ENCODE peak calls at places on chromosome 13, in ten cellular contexts. W is naive thymus-derived CD4-positive, alpha-beta T cell; L is ovary; R is esophagus muscularis mucosa; E is cardiac muscle cell; H is fibroblast of lung; N is ascending aorta; J is H9; B is right cardiac atrium; D is SK-N-SH. C is an unnamed sample.
A peak's percentile ranks its signal among the peaks of the same experiment; 100 is the strongest.

GRCh38 chr13:78712866-78713265 is 53.9 kb upstream of the OBI1 start:
- DNase-seq in W (no peak), L (no peak), R (no peak), E (no peak), H (no peak), N (no peak), J (no peak), B (no peak), D (no peak), C (no peak)

GRCh38 chr13:95533545-95534135 is 18.9 kb upstream of the CLDN10 start:
- DNase-seq in W (no peak), L (no peak), R (no peak), E (no peak), H (no peak), N (no peak), J (peak; percentile 53), B (peak; percentile 10), D (no peak), C (no peak)

GRCh38 chr13:46983881-46984280 is 87.0 kb upstream of the HTR2A start:
- DNase-seq in W (no peak), L (no peak), R (no peak), E (no peak), H (peak; percentile 53), N (no peak), J (no peak), B (no peak), D (no peak), C (no peak)

GRCh38 chr13:90365130-90365529 is 982.4 kb upstream of the MIR17HG start:
- DNase-seq in W (no peak), L (no peak), R (no peak), E (no peak), H (peak; percentile 47), N (no peak), J (no peak), B (no peak), D (no peak), C (no peak)

GRCh38 chr13:77022341-77022740 is 4.6 kb downstream of the FBXL3 start:
- DNase-seq in W (no peak), L (no peak), R (no peak), E (no peak), H (no peak), N (no peak), J (no peak), B (no peak), D (no peak), C (no peak)

GRCh38 chr13:45950343-45950995 is 98.9 kb upstream of the SIAH3 start:
- DNase-seq in W (no peak), L (no peak), R (no peak), E (no peak), H (peak; percentile 22), N (no peak), J (no peak), B (no peak), D (no peak), C (no peak)

GRCh38 chr13:59750860-59751259 is 412.9 kb downstream of the DIAPH3 start:
- DNase-seq in W (no peak), L (no peak), R (no peak), E (peak; percentile 63), H (peak; percentile 76), N (no peak), J (peak; percentile 74), B (peak; percentile 7), D (peak; percentile 60), C (peak; percentile 60)

GRCh38 chr13:108850706-108851105 is 221.3 kb downstream of the MYO16 start:
- DNase-seq in W (no peak), L (no peak), R (no peak), E (no peak), H (no peak), N (no peak), J (no peak), B (no peak), D (no peak), C (no peak)

GRCh38 chr13:46176756-46177155 is 5.2 kb downstream of the LCP1 start:
- DNase-seq in W (no peak), L (no peak), R (no peak), E (no peak), H (no peak), N (no peak), J (no peak), B (no peak), D (no peak), C (no peak)

GRCh38 chr13:72726721-72727416 is 560 bp downstream of the MZT1 start:
- DNase-seq in W (no peak), L (no peak), R (no peak), E (peak; percentile 56), H (peak; percentile 5), N (peak; percentile 66), J (peak; percentile 60), B (peak; percentile 51), D (peak; percentile 77), C (peak; percentile 20)

GRCh38 chr13:30963794-30964193 is 31.3 kb downstream of the TEX26 start:
- DNase-seq in W (no peak), L (no peak), R (no peak), E (peak; percentile 10), H (peak; percentile 53), N (no peak), J (no peak), B (peak; percentile 26), D (no peak), C (no peak)

GRCh38 chr13:95752677-95753076 is 75.7 kb downstream of the DNAJC3 start:
- DNase-seq in W (no peak), L (no peak), R (no peak), E (no peak), H (no peak), N (no peak), J (no peak), B (no peak), D (no peak), C (no peak)

GRCh38 chr13:53151692-53152421 is 123.2 kb downstream of the OLFM4 start:
- DNase-seq in W (no peak), L (peak; percentile 13), R (no peak), E (peak; percentile 85), H (peak; percentile 42), N (no peak), J (peak; percentile 78), B (no peak), D (peak; percentile 54), C (peak; percentile 55)

GRCh38 chr13:110289174-110289573 is 17.8 kb downstream of the COL4A1 start:
- DNase-seq in W (no peak), L (no peak), R (no peak), E (no peak), H (no peak), N (no peak), J (no peak), B (no peak), D (no peak), C (no peak)
- H3K27me3 ChIP-seq in W (no peaks in the 10 kb centered on the region), L (no peaks in the 10 kb centered on the region), R (no peaks in the 10 kb centered on the region), E (no peaks in the 10 kb centered on the region), H (no peaks in the 10 kb centered on the region), N (no peaks in the 10 kb centered on the region), J (no peaks in the 10 kb centered on the region), B (no peaks in the 10 kb centered on the region), D (no peaks in the 10 kb centered on the region), C (no peaks in the 10 kb centered on the region)

DNA sequence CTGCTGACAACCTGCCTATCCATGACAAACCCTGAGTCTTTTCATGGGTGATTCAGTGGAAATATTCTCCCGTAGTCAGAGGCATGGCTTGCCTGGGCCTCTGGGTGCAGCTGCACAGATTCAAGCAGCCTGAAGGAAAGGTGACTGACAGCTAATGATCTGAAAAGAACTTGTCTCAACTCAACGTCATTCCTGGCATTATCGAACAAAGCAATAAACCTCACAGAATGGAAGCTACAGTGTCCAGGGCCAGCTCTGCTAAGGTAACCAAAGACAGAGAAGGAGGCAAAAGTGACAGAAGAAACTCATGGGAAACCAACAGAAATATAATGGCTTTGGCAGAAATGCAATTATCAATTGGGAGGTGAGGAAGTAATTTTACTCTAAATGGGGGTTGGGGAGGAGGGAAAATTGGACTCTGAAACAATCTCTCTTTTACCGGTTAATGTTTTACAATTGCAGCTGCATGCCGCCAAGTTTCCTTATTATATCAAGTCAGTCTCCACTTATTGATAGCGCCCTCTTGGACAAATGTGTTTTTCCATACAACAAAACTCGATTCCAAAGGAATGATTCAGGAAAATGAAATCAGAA is 12.9 kb downstream of the STARD13 start:
- DNase-seq in W (no peak), L (no peak), R (no peak), E (no peak), H (no peak), N (no peak), J (no peak), B (no peak), D (no peak), C (no peak)
- H3K4me1 ChIP-seq in W (no peaks in the 10 kb centered on the region), L (peaks cover 23% of the 10 kb centered on the region), R (peaks cover 82% of the 10 kb centered on the region), E (peaks cover 19% of the 10 kb centered on the region), H (peaks cover 24% of the 10 kb centered on the region), N (peaks cover 26% of the 10 kb centered on the region), J (no peaks in the 10 kb centered on the region), B (peaks cover 12% of the 10 kb centered on the region), D (peaks cover 54% of the 10 kb centered on the region), C (no peaks in the 10 kb centered on the region)

GRCh38 chr13:99977334-99977911 is 4.2 kb upstream of the ZIC2 start:
- DNase-seq in W (no peak), L (no peak), R (no peak), E (no peak), H (no peak), N (no peak), J (no peak), B (no peak), D (peak; percentile 11), C (no peak)

GRCh38 chr13:99979453-99980200 is 2.0 kb upstream of the ZIC2 start:
- DNase-seq in W (no peak), L (peak; percentile 20), R (no peak), E (peak; percentile 50), H (no peak), N (peak; percentile 60), J (peak; percentile 70), B (no peak), D (peak; percentile 56), C (no peak)

GRCh38 chr13:99978781-99979452 is 2.7 kb upstream of the ZIC2 start:
- DNase-seq in W (no peak), L (no peak), R (no peak), E (peak; percentile 59), H (no peak), N (no peak), J (peak; percentile 91), B (no peak), D (peak; percentile 49), C (no peak)

GRCh38 chr13:99976502-99977115 is 5.0 kb upstream of the ZIC2 start:
- DNase-seq in W (no peak), L (no peak), R (no peak), E (no peak), H (no peak), N (no peak), J (no peak), B (no peak), D (no peak), C (no peak)

GRCh38 chr13:99977912-99978780 is 3.4 kb upstream of the ZIC2 start:
- DNase-seq in W (no peak), L (no peak), R (no peak), E (peak; percentile 18), H (no peak), N (no peak), J (peak; percentile 52), B (no peak), D (peak; percentile 29), C (no peak)
- H3K27me3 ChIP-seq in W (peaks cover 67% of the 10 kb centered on the region), L (peaks cover under 1% of the 10 kb centered on the region), R (peaks cover 22% of the 10 kb centered on the region), E (peaks cover 97% of the 10 kb centered on the region), H (peaks cover 77% of the 10 kb centered on the region), N (peaks cover 59% of the 10 kb centered on the region), J (peaks cover 9% of the 10 kb centered on the region), B (no peaks in the 10 kb centered on the region), D (peaks cover 86% of the 10 kb centered on the region), C (peaks cover 69% of the 10 kb centered on the region)

DNA sequence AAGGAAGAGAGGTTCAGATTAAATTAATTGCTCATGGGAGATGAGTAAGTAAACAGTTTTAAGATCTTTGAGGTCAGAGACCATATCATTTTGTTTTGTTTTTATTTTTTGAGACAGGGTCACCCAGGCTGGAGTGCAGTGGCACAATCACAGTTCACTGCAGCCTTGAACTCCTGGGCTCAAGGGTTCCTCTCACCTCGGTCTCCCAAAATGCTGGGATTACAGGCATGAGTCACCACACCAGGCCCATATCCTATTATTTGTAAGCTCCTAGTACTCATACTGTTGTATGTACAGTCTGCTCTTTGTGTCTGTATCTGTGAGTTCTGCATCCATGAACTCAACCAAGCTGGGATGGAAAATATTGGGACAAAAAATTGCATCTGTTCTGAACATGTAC is 6.0 kb upstream of the RASL11A start:
- DNase-seq in W (no peak), L (no peak), R (no peak), E (no peak), H (no peak), N (no peak), J (no peak), B (no peak), D (no peak), C (no peak)
- H3K4me1 ChIP-seq in W (peaks cover 4% of the 10 kb centered on the region), L (peaks cover 6% of the 10 kb centered on the region), R (peaks cover 32% of the 10 kb centered on the region), E (no peaks in the 10 kb centered on the region), H (peaks cover 9% of the 10 kb centered on the region), N (no peaks in the 10 kb centered on the region), J (peaks cover 6% of the 10 kb centered on the region), B (no peaks in the 10 kb centered on the region), D (peaks cover 5% of the 10 kb centered on the region), C (no peaks in the 10 kb centered on the region)

C was measured in NT2/D1.